ENCODE peak calls at places on chromosomes 7 and 10, in five cellular contexts. O is gastrocnemius medialis, J is GM12878, F is cardiac muscle cell, A is AG04450. D is an unnamed sample.

GRCh38 chr10:31926765-31927596 is 1.6 kb downstream of the ARHGAP12 start:
- DNase-seq in O (no peak), J (no peak), F (peak; percentile 37), A (no peak), D (no peak)

GRCh38 chr7:2518101-2518500 is 1.5 kb upstream of the LFNG start:
- DNase-seq in O (no peak), J (no peak), F (no peak), A (no peak), D (no peak)

GRCh38 chr7:88218836-88219605 is 817 bp downstream of the SRI start:
- DNase-seq in O (peak; percentile 5), J (peak; percentile 27), F (peak; percentile 71), A (no peak), D (peak; percentile 46)

GRCh38 chr7:99109108-99110051 is 34.5 kb downstream of the SMURF1 start:
- DNase-seq in O (no peak), J (no peak), F (no peak), A (no peak), D (no peak)

GRCh38 chr10:58918887-58919286 is 257.6 kb upstream of the PHYHIPL start:
- DNase-seq in O (no peak), J (no peak), F (no peak), A (no peak), D (no peak)

GRCh38 chr7:99314504-99314903 is 11.2 kb upstream of the ARPC1A start:
- DNase-seq in O (no peak), J (peak; percentile 15), F (no peak), A (no peak), D (no peak)

GRCh38 chr7:151024435-151025056 is at the start of gene ATG9B:
- DNase-seq in O (no peak), J (no peak), F (no peak), A (no peak), D (peak; percentile 59)

GRCh38 chr7:154720016-154720415 is 282.9 kb downstream of the PAXIP1 start:
- DNase-seq in O (no peak), J (no peak), F (no peak), A (no peak), D (no peak)

GRCh38 chr7:100568936-100569844 is 4.5 kb downstream of the SAP25 start:
- DNase-seq in O (no peak), J (no peak), F (peak; percentile 72), A (no peak), D (peak; percentile 80)

GRCh38 chr7:39069886-39070881 is 92.5 kb downstream of the POU6F2 start:
- DNase-seq in O (no peak), J (no peak), F (peak; percentile 38), A (no peak), D (no peak)

GRCh38 chr10:91607661-91608442 is 25.0 kb downstream of the PPP1R3C start:
- DNase-seq in O (no peak), J (no peak), F (peak; percentile 55), A (no peak), D (no peak)

GRCh38 chr7:28706607-28707006 is 251.5 kb downstream of the TRIL start:
- DNase-seq in O (no peak), J (no peak), F (no peak), A (no peak), D (no peak)

GRCh38 chr10:63346015-63346441 is 119.7 kb downstream of the JMJD1C start:
- DNase-seq in O (no peak), J (no peak), F (no peak), A (no peak), D (no peak)

GRCh38 chr7:18495412-18496335 is at the start of gene HDAC9:
- DNase-seq in O (peak; percentile 56), J (peak; percentile 56), F (peak; percentile 86), A (no peak), D (no peak)

GRCh38 chr10:21355591-21356011 is 169.9 kb downstream of the SKIDA1 start:
- DNase-seq in O (no peak), J (no peak), F (no peak), A (no peak), D (no peak)

GRCh38 chr7:16531682-16532081 is 5.1 kb downstream of the LRRC72 start:
- DNase-seq in O (no peak), J (no peak), F (no peak), A (no peak), D (no peak)

GRCh38 chr7:4067874-4068273 is 614.2 kb upstream of the FOXK1 start:
- DNase-seq in O (no peak), J (no peak), F (peak; percentile 18), A (no peak), D (no peak)

GRCh38 chr10:131683941-131684340 is 216.9 kb upstream of the PPP2R2D start:
- DNase-seq in O (no peak), J (no peak), F (no peak), A (no peak), D (no peak)

GRCh38 chr10:51311232-51311631 is 236.9 kb downstream of the PRKG1 start:
- DNase-seq in O (peak; percentile 14), J (no peak), F (no peak), A (no peak), D (no peak)

GRCh38 chr10:21318768-21319167 is 206.7 kb downstream of the SKIDA1 start:
- DNase-seq in O (no peak), J (no peak), F (peak; percentile 45), A (no peak), D (peak; percentile 31)

GRCh38 chr7:159154243-159154642 is 9.6 kb upstream of the VIPR2 start:
- DNase-seq in O (no peak), J (no peak), F (no peak), A (no peak), D (no peak)

GRCh38 chr10:71782917-71783490 is 9.7 kb upstream of the VSIR start:
- DNase-seq in O (no peak), J (no peak), F (no peak), A (no peak), D (no peak)

GRCh38 chr10:5447071-5447470 is 34.7 kb downstream of the NET1 start:
- DNase-seq in O (no peak), J (no peak), F (no peak), A (no peak), D (no peak)

GRCh38 chr7:5631185-5631584 is 150.3 kb downstream of the RNF216 start:
- DNase-seq in O (no peak), J (no peak), F (no peak), A (no peak), D (no peak)

GRCh38 chr7:12570529-12571461 is at the start of gene SCIN:
- DNase-seq in O (no peak), J (no peak), F (peak; percentile 35), A (no peak), D (peak; percentile 77)

GRCh38 chr10:71127019-71127534 is 85.3 kb upstream of the UNC5B start:
- DNase-seq in O (no peak), J (no peak), F (no peak), A (no peak), D (no peak)

GRCh38 chr10:131773321-131773988 is 127.4 kb upstream of the PPP2R2D start:
- DNase-seq in O (no peak), J (no peak), F (no peak), A (no peak), D (no peak)

GRCh38 chr10:29007748-29008610 is 280.9 kb upstream of the LYZL1 start:
- DNase-seq in O (no peak), J (no peak), F (no peak), A (no peak), D (no peak)

GRCh38 chr7:41752615-41753014 is 49.7 kb upstream of the INHBA start:
- DNase-seq in O (no peak), J (no peak), F (no peak), A (no peak), D (no peak)

GRCh38 chr10:51257511-51258248 is 183.4 kb downstream of the PRKG1 start:
- DNase-seq in O (no peak), J (no peak), F (no peak), A (no peak), D (no peak)

GRCh38 chr7:55432937-55433784 is 68.0 kb downstream of the LANCL2 start:
- DNase-seq in O (no peak), J (no peak), F (peak; percentile 52), A (no peak), D (peak; percentile 51)

GRCh38 chr7:144454256-144455039 is 51.0 kb upstream of the NOBOX start:
- DNase-seq in O (no peak), J (no peak), F (no peak), A (no peak), D (no peak)

GRCh38 chr10:33196710-33197406 is 137.6 kb downstream of the NRP1 start:
- DNase-seq in O (no peak), J (no peak), F (no peak), A (no peak), D (peak; percentile 47)

GRCh38 chr7:127803626-127804025 is 151.6 kb downstream of the SND1 start:
- DNase-seq in O (no peak), J (no peak), F (no peak), A (no peak), D (no peak)

GRCh38 chr10:107545717-107546116 is 381.2 kb upstream of the SORCS1 start:
- DNase-seq in O (no peak), J (no peak), F (no peak), A (no peak), D (no peak)
- TF ChIP-seq CTCF in O (no peak), J (no peak), F (no peak), A (no peak), D (no peak)

GRCh38 chr10:114821915-114822770 is 563 bp downstream of the FHIP2A start:
- DNase-seq in O (peak; percentile 3), J (no peak), F (peak; percentile 70), A (no peak), D (peak; percentile 2)
- TF ChIP-seq CTCF in O (no peak), J (no peak), F (no peak), A (no peak), D (no peak)

GRCh38 chr10:115125505-115125904 is 32.3 kb downstream of the ATRNL1 start:
- DNase-seq in O (no peak), J (no peak), F (no peak), A (no peak), D (no peak)

DNA sequence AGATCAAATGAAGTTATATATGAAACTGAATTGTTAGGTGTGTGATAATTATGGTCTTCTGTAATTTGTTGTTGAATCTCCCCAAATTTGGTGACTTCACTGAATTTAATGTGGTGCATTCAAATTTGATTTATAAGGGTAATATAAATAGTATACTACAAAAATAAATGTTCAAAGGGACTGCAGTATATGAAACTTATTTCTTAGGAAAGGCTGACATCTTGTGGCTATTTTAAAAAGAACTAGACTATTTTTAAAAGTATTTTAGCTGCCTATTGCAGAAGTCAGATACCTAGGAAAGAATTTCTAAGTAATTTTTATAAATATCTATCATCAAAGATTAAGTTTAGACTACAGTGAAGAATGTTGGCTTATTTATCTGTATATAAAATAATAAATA is 36.6 kb downstream of the ATRNL1 start:
- DNase-seq in O (no peak), J (no peak), F (peak; percentile 52), A (peak; percentile 0), D (no peak)
- TF ChIP-seq CTCF in O (peak; percentile 32), J (no peak), F (peak; percentile 26), A (peak; percentile 18), D (no peak)

GRCh38 chr7:34739651-34740300 is 81.8 kb downstream of the NPSR1 start:
- DNase-seq in O (no peak), J (no peak), F (no peak), A (no peak), D (no peak)

GRCh38 chr7:34735526-34735925 is 77.5 kb downstream of the NPSR1 start:
- DNase-seq in O (no peak), J (no peak), F (no peak), A (no peak), D (no peak)

DNA sequence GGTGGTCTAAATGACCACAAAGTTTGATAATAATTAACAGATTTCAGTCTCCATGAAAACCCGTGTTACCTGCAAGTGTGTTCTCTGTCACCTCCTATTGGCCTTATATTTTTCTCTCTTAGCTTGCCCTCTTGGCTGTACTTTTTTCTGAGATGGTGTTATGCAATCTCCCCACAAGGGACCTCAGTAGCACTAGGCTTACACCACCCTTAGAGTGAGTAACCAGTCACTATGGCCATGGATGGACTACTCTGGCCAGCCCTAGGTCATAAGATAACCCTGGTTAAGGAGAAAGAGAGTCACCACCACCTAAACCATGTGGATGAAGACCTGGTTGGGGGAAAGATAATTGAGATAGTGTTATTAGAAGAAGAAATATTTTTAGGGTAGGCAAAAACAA is 76.8 kb downstream of the NPSR1 start:
- DNase-seq in O (no peak), J (no peak), F (no peak), A (no peak), D (no peak)
- TF ChIP-seq CTCF in O (no peak), J (no peak), F (no peak), A (no peak), D (no peak)

D was measured in Calu3.